ENCODE peak calls at places on chromosomes 5 and 9, in ten cellular contexts. G is right lobe of liver; U is CD4-positive, alpha-beta memory T cell; T is lower lobe of right lung; X is AG04450; N is CD8-positive, alpha-beta T cell; R is A549; D is PC-3; H is NT2/D1; S is psoas muscle. L is an unnamed sample.

GRCh38 chr5:177353093-177353492 is 1.6 kb upstream of the LMAN2 start:
- DNase-seq in G (no peak), U (no peak), T (no peak), X (no peak), N (no peak), R (no peak), D (no peak), H (no peak), S (no peak), L (no peak)

GRCh38 chr9:133681658-133682306 is 45.6 kb downstream of the DBH start:
- DNase-seq in G (no peak), U (no peak), T (peak; percentile 44), X (no peak), N (no peak), R (no peak), D (no peak), H (no peak), S (no peak), L (no peak)

GRCh38 chr5:173327084-173327947 is 898 bp downstream of the STC2 start:
- DNase-seq in G (no peak), U (no peak), T (no peak), X (no peak), N (no peak), R (peak; percentile 37), D (no peak), H (no peak), S (no peak), L (no peak)

GRCh38 chr5:36177715-36178556 is 26.0 kb downstream of the SKP2 start:
- DNase-seq in G (no peak), U (no peak), T (no peak), X (peak; percentile 15), N (no peak), R (peak; percentile 56), D (peak; percentile 58), H (no peak), S (no peak), L (peak; percentile 30)

GRCh38 chr5:172769324-172769597 is 1.7 kb downstream of the DUSP1 start:
- DNase-seq in G (no peak), U (no peak), T (no peak), X (no peak), N (no peak), R (no peak), D (no peak), H (no peak), S (no peak), L (no peak)

GRCh38 chr9:129177443-129177790 is 644 bp downstream of the IER5L start:
- DNase-seq in G (no peak), U (no peak), T (no peak), X (no peak), N (no peak), R (no peak), D (no peak), H (no peak), S (no peak), L (no peak)

GRCh38 chr9:70480405-70480980 is 66.0 kb upstream of the KLF9 start:
- DNase-seq in G (peak; percentile 73), U (no peak), T (peak; percentile 87), X (peak; percentile 79), N (no peak), R (no peak), D (peak; percentile 14), H (no peak), S (peak; percentile 88), L (no peak)

GRCh38 chr9:34079181-34079580 is 30.5 kb upstream of the UBAP2 start:
- DNase-seq in G (no peak), U (no peak), T (no peak), X (no peak), N (no peak), R (peak; percentile 62), D (peak; percentile 57), H (no peak), S (no peak), L (no peak)

GRCh38 chr9:81687521-81688261 is 1.7 kb downstream of the TLE1 start:
- DNase-seq in G (peak; percentile 63), U (no peak), T (peak; percentile 63), X (no peak), N (no peak), R (peak; percentile 52), D (peak; percentile 23), H (peak; percentile 86), S (peak; percentile 55), L (no peak)

GRCh38 chr5:53035868-53036381 is 46.8 kb downstream of the ITGA2 start:
- DNase-seq in G (no peak), U (no peak), T (no peak), X (no peak), N (no peak), R (peak; percentile 48), D (peak; percentile 52), H (peak; percentile 6), S (no peak), L (peak; percentile 40)

GRCh38 chr9:88786291-88787054 is 204.8 kb upstream of the S1PR3 start:
- DNase-seq in G (no peak), U (no peak), T (no peak), X (no peak), N (no peak), R (no peak), D (no peak), H (no peak), S (no peak), L (no peak)

GRCh38 chr5:38465045-38465444 is 91.4 kb downstream of the LIFR start:
- DNase-seq in G (no peak), U (no peak), T (no peak), X (no peak), N (no peak), R (no peak), D (no peak), H (no peak), S (peak; percentile 63), L (no peak)

GRCh38 chr5:39519566-39520231 is 94.9 kb upstream of the DAB2 start:
- DNase-seq in G (no peak), U (no peak), T (no peak), X (no peak), N (no peak), R (peak; percentile 38), D (no peak), H (no peak), S (no peak), L (no peak)

GRCh38 chr9:135335691-135336181 is 143.8 kb upstream of the PPP1R26 start:
- DNase-seq in G (no peak), U (no peak), T (peak; percentile 34), X (no peak), N (no peak), R (no peak), D (no peak), H (no peak), S (no peak), L (no peak)

GRCh38 chr9:130820135-130820738 is 14.8 kb upstream of the ABL1 start:
- DNase-seq in G (no peak), U (no peak), T (no peak), X (no peak), N (no peak), R (no peak), D (no peak), H (no peak), S (no peak), L (no peak)

DNA sequence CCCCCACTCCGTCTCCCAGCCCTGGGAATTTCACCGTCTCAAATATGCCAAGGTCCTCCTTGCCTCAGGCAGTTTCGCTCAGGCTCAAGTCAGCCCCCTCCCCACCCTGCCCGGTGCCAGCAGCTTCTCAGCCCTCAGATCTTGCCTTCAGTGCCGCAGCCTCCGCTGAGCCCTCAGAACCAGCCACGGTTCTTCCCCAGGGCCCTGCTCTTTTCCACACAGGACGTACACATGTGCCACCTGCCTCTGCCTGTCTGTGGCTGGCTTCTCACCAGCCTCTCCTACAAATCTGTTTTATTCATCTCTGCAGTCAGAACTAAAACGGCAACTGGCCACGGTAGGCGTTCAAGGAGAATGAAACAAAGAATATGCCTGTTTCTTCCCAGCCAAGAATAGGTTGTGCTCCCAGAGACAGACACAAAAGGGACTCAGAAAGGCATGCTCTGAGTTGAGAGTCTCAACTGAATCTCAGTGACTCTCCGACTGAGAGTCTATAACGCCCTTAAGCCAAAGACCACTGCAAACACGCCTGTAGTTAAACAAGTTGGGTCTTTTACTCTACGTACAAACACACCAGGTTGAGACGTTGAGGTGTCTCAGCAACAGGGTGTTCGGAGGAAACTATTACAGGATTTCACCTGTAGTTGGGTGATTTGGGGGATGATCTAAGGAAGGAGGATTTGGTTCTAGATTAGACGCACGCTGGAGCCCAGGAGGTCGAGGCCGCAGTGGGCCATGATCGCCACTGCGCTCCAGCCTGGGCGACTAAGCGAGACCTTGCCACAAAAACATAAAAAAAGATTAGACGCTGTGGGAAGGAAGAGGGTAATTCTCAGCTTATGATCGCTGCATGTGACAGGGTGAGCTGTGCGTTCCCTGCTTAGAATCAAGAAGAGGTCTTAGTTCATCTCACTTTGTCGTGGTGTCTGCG is 10.5 kb upstream of the GRIN1 start:
- DNase-seq in G (no peak), U (peak; percentile 23), T (no peak), X (no peak), N (no peak), R (no peak), D (no peak), H (no peak), S (no peak), L (peak; percentile 66)
- H3K9me3 ChIP-seq in G (no peaks in the 10 kb centered on the region), U (no peaks in the 10 kb centered on the region), T (no peaks in the 10 kb centered on the region), X (peaks cover 6% of the 10 kb centered on the region), N (no peaks in the 10 kb centered on the region), R (no peaks in the 10 kb centered on the region), D (no peaks in the 10 kb centered on the region), H (no peaks in the 10 kb centered on the region), S (no peaks in the 10 kb centered on the region), L (no peaks in the 10 kb centered on the region)

GRCh38 chr5:62600560-62601252 is 22.1 kb downstream of the LRRC70 start:
- DNase-seq in G (no peak), U (no peak), T (no peak), X (no peak), N (no peak), R (no peak), D (peak; percentile 68), H (no peak), S (no peak), L (no peak)
- H3K4me3 ChIP-seq in G (no peak overlapping the region), U (no peak overlapping the region), T (no peak overlapping the region), X (no peak overlapping the region), N (no peak overlapping the region), R (no peak overlapping the region), D (no peak overlapping the region), H (no peak overlapping the region), S (no peak overlapping the region), L (no peak overlapping the region)

GRCh38 chr5:123802298-123802951 is 290.4 kb downstream of the CSNK1G3 start:
- DNase-seq in G (no peak), U (no peak), T (no peak), X (no peak), N (no peak), R (no peak), D (no peak), H (peak; percentile 71), S (no peak), L (no peak)
- H3K9me3 ChIP-seq in G (no peaks in the 10 kb centered on the region), U (no peaks in the 10 kb centered on the region), T (no peaks in the 10 kb centered on the region), X (no peaks in the 10 kb centered on the region), N (no peaks in the 10 kb centered on the region), R (no peaks in the 10 kb centered on the region), D (no peaks in the 10 kb centered on the region), H (no peaks in the 10 kb centered on the region), S (no peaks in the 10 kb centered on the region), L (no peaks in the 10 kb centered on the region)

DNA sequence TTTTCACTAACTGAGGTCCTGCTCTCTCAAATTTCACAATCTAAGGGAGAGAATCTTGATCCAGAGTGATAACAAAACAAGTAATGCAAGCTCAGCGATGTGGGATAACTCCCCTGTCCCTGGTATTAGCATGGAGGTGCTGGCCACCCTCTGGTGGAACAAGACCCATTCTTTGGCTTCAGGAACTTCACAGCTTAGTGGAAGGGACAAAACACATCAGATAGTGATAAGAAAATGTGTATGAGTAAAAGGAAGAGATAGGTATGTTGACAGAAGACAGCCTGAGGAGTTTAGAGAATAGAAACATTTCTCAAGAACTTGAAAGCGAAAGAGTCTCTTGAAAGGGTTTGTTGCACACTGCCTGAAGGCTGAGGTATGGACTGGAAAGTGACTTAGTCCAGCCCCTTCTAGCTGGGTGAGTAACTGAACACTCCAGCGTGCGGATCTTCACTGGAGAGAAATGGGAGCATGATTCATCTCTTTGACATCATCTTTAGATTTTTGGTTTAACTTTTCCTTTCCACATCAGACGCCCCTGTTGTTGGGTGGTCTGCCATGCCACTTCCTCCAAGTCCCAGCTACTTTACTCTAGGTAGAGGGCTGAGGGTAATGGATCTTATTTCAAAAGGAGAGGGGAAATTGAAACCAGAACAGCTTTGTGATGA is 25.4 kb upstream of the ZSWIM6 start:
- DNase-seq in G (no peak), U (no peak), T (no peak), X (no peak), N (no peak), R (peak; percentile 77), D (no peak), H (no peak), S (no peak), L (no peak)
- H3K4me3 ChIP-seq in G (no peak overlapping the region), U (no peak overlapping the region), T (no peak overlapping the region), X (peak overlapping the region; percentile 33), N (no peak overlapping the region), R (no peak overlapping the region), D (no peak overlapping the region), H (no peak overlapping the region), S (no peak overlapping the region), L (no peak overlapping the region)

L was measured in HAP-1.